ENCODE peak calls at places on chromosomes 7 and 10, in four cellular contexts. P, H, D and Q are unnamed samples.

GRCh38 chr10:127872011-127872741 is 20.6 kb downstream of the CLRN3 start:
- DNase-seq in P (no peak), H (no peak), D (no peak), Q (no peak)

GRCh38 chr10:114849674-114850073 is 28.1 kb downstream of the FHIP2A start:
- DNase-seq in P (no peak), H (no peak), D (no peak), Q (no peak)

GRCh38 chr10:71144824-71145223 is 67.5 kb upstream of the UNC5B start:
- DNase-seq in P (no peak), H (no peak), D (no peak), Q (no peak)

GRCh38 chr10:122484276-122485060 is 23.1 kb downstream of the HTRA1 start:
- DNase-seq in P (no peak), H (no peak), D (no peak), Q (no peak)

GRCh38 chr10:35875281-35875680 is 233.2 kb upstream of the FZD8 start:
- DNase-seq in P (no peak), H (no peak), D (peak; percentile 31), Q (no peak)

GRCh38 chr10:131885391-131886165 is 15.2 kb upstream of the PPP2R2D start:
- DNase-seq in P (peak; percentile 84), H (peak; percentile 53), D (peak; percentile 88), Q (peak; percentile 91)

GRCh38 chr10:44908071-44908709 is 2.9 kb upstream of the TMEM72 start:
- DNase-seq in P (peak; percentile 24), H (no peak), D (peak; percentile 35), Q (peak; percentile 47)

GRCh38 chr10:69660296-69660695 is 30.2 kb downstream of the FAM241B start:
- DNase-seq in P (no peak), H (no peak), D (no peak), Q (no peak)

GRCh38 chr7:97971120-97971989 is 18.6 kb downstream of the OCM2 start:
- DNase-seq in P (peak; percentile 64), H (peak; percentile 40), D (no peak), Q (peak; percentile 20)

GRCh38 chr7:43112088-43112940 is at the start of gene HECW1:
- DNase-seq in P (no peak), H (no peak), D (peak; percentile 53), Q (peak; percentile 29)

GRCh38 chr7:100342761-100343160 is 15.2 kb upstream of the PILRB start:
- DNase-seq in P (no peak), H (no peak), D (no peak), Q (no peak)

GRCh38 chr10:2929859-2930258 is 137.5 kb upstream of the PFKP start:
- DNase-seq in P (no peak), H (no peak), D (no peak), Q (no peak)

GRCh38 chr7:75642810-75643486 is 95.8 kb downstream of the HIP1 start:
- DNase-seq in P (peak; percentile 83), H (peak; percentile 46), D (peak; percentile 81), Q (peak; percentile 71)
- TF ChIP-seq ELF4 in P (no peak), H (no peak), D (no peak), Q (no peak)

DNA sequence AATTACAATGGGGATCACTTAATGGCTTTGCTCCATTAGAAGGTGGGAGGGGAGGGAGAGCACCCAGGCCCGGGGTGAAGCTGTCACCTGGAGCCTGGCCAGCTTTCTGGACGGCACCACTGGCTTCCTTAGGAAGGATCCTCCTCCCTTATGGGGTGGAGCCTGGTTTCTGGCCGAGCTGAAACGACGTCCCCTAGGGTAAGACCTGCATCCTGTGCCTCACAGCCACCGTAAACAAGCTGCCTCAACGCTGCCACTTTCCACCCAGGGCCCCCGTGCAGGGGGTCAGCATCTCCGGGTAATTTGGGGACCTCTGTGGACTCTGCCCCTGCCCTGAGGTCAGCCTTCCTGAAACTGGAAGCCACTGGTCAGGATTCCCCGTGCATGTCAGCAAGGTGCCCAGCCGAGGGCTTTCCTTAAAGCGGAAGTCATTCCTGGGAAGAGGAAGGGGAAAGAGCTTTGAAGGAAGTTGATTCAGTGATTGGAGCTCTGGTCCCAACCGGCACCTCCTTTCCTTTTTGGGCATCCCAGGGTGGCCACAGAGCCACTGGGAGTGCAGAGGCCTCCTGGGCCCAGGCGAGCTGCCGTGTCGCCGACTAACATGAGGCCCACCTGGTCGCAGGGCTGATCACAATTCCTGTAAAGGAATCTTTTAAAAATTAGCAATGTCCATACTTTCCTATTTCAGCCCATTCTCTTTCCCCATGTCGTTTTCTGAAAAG is 569.1 kb downstream of the DNAJB6 start:
- DNase-seq in P (peak; percentile 13), H (no peak), D (peak; percentile 46), Q (no peak)
- TF ChIP-seq SP1 in P (no peak), H (no peak), D (no peak), Q (no peak)

GRCh38 chr7:90973146-90973545 is 291.1 kb upstream of the FZD1 start:
- DNase-seq in P (no peak), H (no peak), D (no peak), Q (no peak)

GRCh38 chr7:90966346-90966745 is 297.9 kb upstream of the FZD1 start:
- DNase-seq in P (no peak), H (no peak), D (no peak), Q (no peak)

GRCh38 chr7:90965211-90965610 is 299.0 kb upstream of the FZD1 start:
- DNase-seq in P (no peak), H (no peak), D (no peak), Q (no peak)

GRCh38 chr7:90968871-90969270 is 295.4 kb upstream of the FZD1 start:
- DNase-seq in P (no peak), H (no peak), D (no peak), Q (no peak)
- TF ChIP-seq ELF4 in P (no peak), H (no peak), D (no peak), Q (no peak)

DNA sequence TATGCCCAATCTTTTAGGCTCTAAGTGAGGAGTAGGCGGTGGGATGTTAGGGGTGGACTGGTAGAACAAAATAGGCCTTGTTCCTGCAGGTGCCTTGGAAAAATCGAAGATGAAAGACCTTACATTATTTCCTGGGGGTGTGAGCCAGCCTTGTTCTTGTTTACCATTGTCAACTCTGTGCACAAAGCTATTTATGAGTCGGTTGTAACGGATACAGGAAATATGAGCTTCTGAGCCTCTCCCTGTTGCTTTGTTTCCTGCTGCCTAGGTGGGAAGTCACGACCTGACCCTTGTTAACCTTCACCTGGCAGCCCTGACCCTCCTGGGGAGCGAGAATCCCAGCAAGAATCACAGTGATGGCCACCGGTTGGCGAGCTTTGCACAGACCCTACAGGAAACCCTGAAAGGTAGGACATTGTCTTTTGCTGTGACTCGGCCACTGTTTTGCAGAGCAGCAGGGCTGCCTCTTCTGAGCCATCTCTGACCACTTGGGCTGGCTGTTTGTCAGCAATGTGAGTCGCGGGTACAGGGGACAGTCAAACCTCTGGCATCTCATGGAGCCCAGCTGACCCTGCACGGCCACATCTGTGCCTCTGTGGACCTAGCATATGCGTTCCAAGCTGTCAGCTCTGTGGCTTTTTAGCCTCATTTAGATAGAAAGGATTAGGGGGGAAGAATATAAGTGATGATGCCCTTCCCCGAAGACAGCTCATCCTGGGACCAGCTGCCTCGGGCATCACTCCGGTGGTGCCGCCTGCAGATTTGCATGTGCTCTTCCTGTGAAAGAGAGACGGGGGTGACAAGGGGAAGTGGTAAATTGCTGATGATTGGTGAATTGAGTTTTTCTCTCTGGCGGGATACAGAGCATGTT is 102.1 kb upstream of the ANLN start:
- DNase-seq in P (no peak), H (peak; percentile 91), D (no peak), Q (no peak)
- TF ChIP-seq SP1 in P (no peak), H (no peak), D (no peak), Q (no peak)

DNA sequence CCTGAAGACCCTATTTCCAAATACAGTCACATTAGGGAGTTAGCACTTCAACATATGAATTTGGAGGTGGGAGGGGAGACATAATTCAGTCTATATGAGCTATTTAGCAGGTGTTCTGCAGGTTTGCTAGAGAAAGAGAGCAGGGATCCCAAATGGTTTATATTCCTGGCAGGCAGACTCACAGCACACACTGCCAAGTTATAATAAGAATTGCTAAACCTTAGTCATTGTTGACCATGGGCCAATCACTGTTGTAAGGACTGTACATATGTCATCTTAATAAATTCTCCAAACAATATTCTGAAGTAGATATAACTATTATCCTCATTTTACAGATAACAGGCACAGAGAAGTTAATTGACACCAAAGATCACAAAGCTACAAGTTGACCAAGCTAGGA is 1.5 kb upstream of the CCDC3 start:
- DNase-seq in P (no peak), H (no peak), D (no peak), Q (no peak)
- TF ChIP-seq ELF4 in P (no peak), H (no peak), D (no peak), Q (no peak)

DNA sequence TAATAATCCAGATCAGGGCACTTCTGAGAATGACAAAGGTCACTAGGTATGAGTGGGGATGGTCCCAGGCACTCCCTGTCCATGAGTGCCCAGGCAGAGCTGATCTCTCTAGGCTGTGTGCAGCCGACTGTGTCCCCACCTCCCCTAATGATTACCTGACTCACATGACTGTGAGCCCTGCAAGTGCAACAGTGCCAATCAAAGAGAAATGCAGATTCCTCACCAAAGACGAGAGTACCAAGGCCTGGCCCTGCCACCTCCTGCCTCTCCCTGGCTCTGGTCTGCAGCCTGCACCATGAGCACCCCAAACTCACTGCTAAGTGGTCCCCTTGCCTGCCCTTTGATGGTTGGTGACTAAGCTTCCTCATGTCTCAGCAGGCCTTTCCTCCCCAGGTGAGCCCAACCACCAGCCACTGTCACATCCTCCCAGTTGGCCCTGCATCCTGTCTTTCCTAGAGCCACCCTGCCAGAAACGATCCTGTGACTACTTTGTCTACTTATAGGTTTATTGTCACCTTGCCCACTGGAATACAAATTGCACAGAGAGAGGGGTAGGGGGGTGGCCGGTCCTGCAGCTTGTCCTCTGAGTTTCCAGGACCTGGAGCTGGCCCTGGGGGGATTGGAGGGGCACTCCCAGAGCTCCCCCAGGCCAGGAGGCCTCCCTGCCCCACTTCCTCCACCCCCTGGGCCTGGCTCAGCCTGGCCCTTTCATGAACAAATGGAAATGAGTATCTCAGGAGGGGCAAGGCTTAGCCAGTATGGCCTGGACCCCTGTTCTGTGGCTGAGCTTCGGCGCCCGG is 22.4 kb upstream of the GDF10 start:
- DNase-seq in P (no peak), H (no peak), D (no peak), Q (no peak)
- TF ChIP-seq SP1 in P (no peak), H (no peak), D (no peak), Q (no peak)

DNA sequence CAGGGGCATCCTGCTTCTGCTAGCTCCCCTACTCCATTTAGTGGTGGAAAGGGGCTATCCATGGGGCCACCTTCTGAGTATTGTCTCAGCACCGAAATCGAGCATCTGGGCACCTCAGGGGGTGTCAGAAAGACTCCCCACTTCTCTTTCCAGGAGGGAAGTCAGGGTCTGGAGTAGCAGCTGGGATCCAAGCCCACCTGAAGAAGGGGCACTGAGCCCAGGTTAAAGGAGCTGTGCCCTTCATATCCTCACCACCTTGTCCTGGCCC is 2.6 kb downstream of the FLNC start:
- DNase-seq in P (no peak), H (no peak), D (no peak), Q (no peak)
- TF ChIP-seq ELF4 in P (no peak), H (no peak), D (no peak), Q (no peak)